ENCODE peak calls at places on chromosomes 1 and 21, in seven cellular contexts. Y, C, X, L, Q, S and R are unnamed samples.

GRCh38 chr1:23217421-23218115 is at the start of gene HTR1D:
- DNase-seq in X (no peak), L (no peak), Q (peak; percentile 3), C (no peak), Y (no peak), S (no peak), R (no peak)

GRCh38 chr1:209926045-209926444 is 12.0 kb upstream of the SYT14 start:
- DNase-seq in S (peak; percentile 19), L (peak; percentile 12), Y (no peak), C (peak; percentile 62), Q (no peak), X (no peak), R (peak; percentile 29)

GRCh38 chr21:26758083-26758861 is 86.9 kb downstream of the ADAMTS1 start:
- DNase-seq in X (no peak), C (no peak), Y (no peak), L (no peak), S (no peak), Q (no peak), R (no peak)

GRCh38 chr21:34345892-34346291 is 17.9 kb upstream of the KCNE2 start:
- DNase-seq in Q (no peak), X (no peak), Y (no peak), S (no peak), L (no peak), C (peak; percentile 29), R (no peak)

GRCh38 chr1:204621391-204621790 is 64.1 kb downstream of the LRRN2 start:
- DNase-seq in C (no peak), X (no peak), L (no peak), Y (no peak), S (no peak), Q (no peak), R (no peak)

GRCh38 chr1:25990702-25991395 is 7.0 kb downstream of the PAFAH2 start:
- DNase-seq in Q (peak; percentile 25), C (no peak), L (no peak), S (no peak), X (no peak), Y (no peak), R (no peak)

GRCh38 chr1:44237721-44238457 is 24.6 kb downstream of the DMAP1 start:
- DNase-seq in L (no peak), C (peak; percentile 52), S (no peak), Q (peak; percentile 53), Y (peak; percentile 39), X (peak; percentile 43), R (no peak)

GRCh38 chr1:55703726-55704363 is 488.7 kb upstream of the USP24 start:
- DNase-seq in S (no peak), Q (no peak), L (no peak), Y (no peak), X (no peak), C (no peak), R (no peak)

GRCh38 chr1:28248273-28249012 is 10.9 kb upstream of the SESN2 start:
- DNase-seq in X (peak; percentile 82), Y (peak; percentile 93), Q (peak; percentile 74), S (peak; percentile 58), L (peak; percentile 77), C (no peak), R (peak; percentile 45)

GRCh38 chr1:192559115-192560006 is 16.2 kb upstream of the RGS1 start:
- DNase-seq in Y (no peak), C (peak; percentile 93), S (peak; percentile 98), Q (no peak), L (peak; percentile 9), X (no peak), R (no peak)

GRCh38 chr1:196152975-196153374 is 455.3 kb downstream of the KCNT2 start:
- DNase-seq in C (no peak), X (no peak), L (no peak), Y (no peak), Q (no peak), S (no peak), R (no peak)

GRCh38 chr1:167465751-167466150 is 52.6 kb downstream of the CD247 start:
- DNase-seq in X (no peak), Q (no peak), L (no peak), S (no peak), Y (no peak), C (no peak), R (no peak)

GRCh38 chr1:93029317-93029716 is 49.8 kb upstream of the MTF2 start:
- DNase-seq in Q (no peak), X (no peak), L (no peak), Y (peak; percentile 92), C (no peak), S (no peak), R (no peak)

GRCh38 chr1:24390924-24391782 is 22.4 kb downstream of the STPG1 start:
- DNase-seq in S (peak; percentile 60), C (no peak), Q (peak; percentile 59), L (peak; percentile 68), X (peak; percentile 56), Y (peak; percentile 86), R (peak; percentile 49)

GRCh38 chr1:118151312-118151937 is 33.6 kb downstream of the SPAG17 start:
- DNase-seq in X (peak; percentile 27), S (peak; percentile 37), C (no peak), Y (peak; percentile 71), Q (peak; percentile 12), L (peak; percentile 59), R (no peak)

GRCh38 chr1:212218911-212219310 is 66.3 kb upstream of the PPP2R5A start:
- DNase-seq in Q (no peak), C (peak; percentile 66), L (no peak), S (peak; percentile 94), Y (peak; percentile 57), X (no peak), R (peak; percentile 96)